ENCODE peak calls at places on chromosomes 5 and 9, in five cellular contexts. One of them, this sample, is unnamed.

GRCh38 chr5:73596705-73597328 is 29.2 kb upstream of the ARHGEF28 start:
- DNase-seq in activated naive CD4-positive, alpha-beta T cell: no peak
- DNase-seq in kidney epithelial cell: no peak
- DNase-seq in activated CD4-positive, alpha-beta T cell treated with anti-CD3 and anti-CD28 coated beads, Interleukin-2, amount 10 ng/mL, durations not matched to agents 7 days and 5 days: peak
- DNase-seq in iris pigment epithelial cell: peak
- DNase-seq in this sample: no peak

GRCh38 chr5:96809898-96810297 is 2.2 kb upstream of the ERAP1 start:
- DNase-seq in activated naive CD4-positive, alpha-beta T cell: peak
- DNase-seq in kidney epithelial cell: no peak
- DNase-seq in activated CD4-positive, alpha-beta T cell treated with anti-CD3 and anti-CD28 coated beads, Interleukin-2, amount 10 ng/mL, durations not matched to agents 7 days and 5 days: no peak
- DNase-seq in iris pigment epithelial cell: no peak
- DNase-seq in this sample: no peak

GRCh38 chr5:36135994-36136393 is 15.7 kb downstream of the LMBRD2 start:
- DNase-seq in activated naive CD4-positive, alpha-beta T cell: no peak
- DNase-seq in kidney epithelial cell: no peak
- DNase-seq in activated CD4-positive, alpha-beta T cell treated with anti-CD3 and anti-CD28 coated beads, Interleukin-2, amount 10 ng/mL, durations not matched to agents 7 days and 5 days: no peak
- DNase-seq in iris pigment epithelial cell: no peak
- DNase-seq in this sample: no peak

GRCh38 chr5:35458824-35459207 is 158.8 kb upstream of the SPEF2 start:
- DNase-seq in activated naive CD4-positive, alpha-beta T cell: no peak
- DNase-seq in kidney epithelial cell: no peak
- DNase-seq in activated CD4-positive, alpha-beta T cell treated with anti-CD3 and anti-CD28 coated beads, Interleukin-2, amount 10 ng/mL, durations not matched to agents 7 days and 5 days: no peak
- DNase-seq in iris pigment epithelial cell: no peak
- DNase-seq in this sample: peak

GRCh38 chr5:179300834-179301233 is 44.4 kb downstream of the ADAMTS2 start:
- DNase-seq in activated naive CD4-positive, alpha-beta T cell: no peak
- DNase-seq in kidney epithelial cell: no peak
- DNase-seq in activated CD4-positive, alpha-beta T cell treated with anti-CD3 and anti-CD28 coated beads, Interleukin-2, amount 10 ng/mL, durations not matched to agents 7 days and 5 days: no peak
- DNase-seq in iris pigment epithelial cell: no peak
- DNase-seq in this sample: no peak

GRCh38 chr9:84652496-84653081 is 16.9 kb upstream of the NTRK2 start:
- DNase-seq in activated naive CD4-positive, alpha-beta T cell: no peak
- DNase-seq in kidney epithelial cell: no peak
- DNase-seq in activated CD4-positive, alpha-beta T cell treated with anti-CD3 and anti-CD28 coated beads, Interleukin-2, amount 10 ng/mL, durations not matched to agents 7 days and 5 days: no peak
- DNase-seq in iris pigment epithelial cell: no peak
- DNase-seq in this sample: no peak

GRCh38 chr9:126614088-126614454 is 343 bp downstream of the LMX1B start:
- DNase-seq in activated naive CD4-positive, alpha-beta T cell: no peak
- DNase-seq in kidney epithelial cell: no peak
- DNase-seq in activated CD4-positive, alpha-beta T cell treated with anti-CD3 and anti-CD28 coated beads, Interleukin-2, amount 10 ng/mL, durations not matched to agents 7 days and 5 days: no peak
- DNase-seq in iris pigment epithelial cell: no peak
- DNase-seq in this sample: no peak

GRCh38 chr9:136318111-136318768 is 9.1 kb upstream of the GPSM1 start:
- DNase-seq in activated naive CD4-positive, alpha-beta T cell: no peak
- DNase-seq in kidney epithelial cell: no peak
- DNase-seq in activated CD4-positive, alpha-beta T cell treated with anti-CD3 and anti-CD28 coated beads, Interleukin-2, amount 10 ng/mL, durations not matched to agents 7 days and 5 days: no peak
- DNase-seq in iris pigment epithelial cell: no peak
- DNase-seq in this sample: no peak

GRCh38 chr9:16178294-16178693 is 625.5 kb downstream of the CCDC171 start:
- DNase-seq in activated naive CD4-positive, alpha-beta T cell: no peak
- DNase-seq in kidney epithelial cell: no peak
- DNase-seq in activated CD4-positive, alpha-beta T cell treated with anti-CD3 and anti-CD28 coated beads, Interleukin-2, amount 10 ng/mL, durations not matched to agents 7 days and 5 days: no peak
- DNase-seq in iris pigment epithelial cell: no peak
- DNase-seq in this sample: no peak

GRCh38 chr5:1006656-1007071 is 1.9 kb upstream of the NKD2 start:
- DNase-seq in activated naive CD4-positive, alpha-beta T cell: no peak
- DNase-seq in kidney epithelial cell: no peak
- DNase-seq in activated CD4-positive, alpha-beta T cell treated with anti-CD3 and anti-CD28 coated beads, Interleukin-2, amount 10 ng/mL, durations not matched to agents 7 days and 5 days: no peak
- DNase-seq in iris pigment epithelial cell: no peak
- DNase-seq in this sample: no peak

GRCh38 chr5:154757647-154758406 is 2.6 kb downstream of the LARP1 start:
- DNase-seq in activated naive CD4-positive, alpha-beta T cell: no peak
- DNase-seq in kidney epithelial cell: no peak
- DNase-seq in activated CD4-positive, alpha-beta T cell treated with anti-CD3 and anti-CD28 coated beads, Interleukin-2, amount 10 ng/mL, durations not matched to agents 7 days and 5 days: peak
- DNase-seq in iris pigment epithelial cell: peak
- DNase-seq in this sample: no peak

GRCh38 chr5:100131161-100131560 is 404.0 kb upstream of the FAM174A start:
- DNase-seq in activated naive CD4-positive, alpha-beta T cell: no peak
- DNase-seq in kidney epithelial cell: peak
- DNase-seq in activated CD4-positive, alpha-beta T cell treated with anti-CD3 and anti-CD28 coated beads, Interleukin-2, amount 10 ng/mL, durations not matched to agents 7 days and 5 days: no peak
- DNase-seq in iris pigment epithelial cell: peak
- DNase-seq in this sample: no peak

GRCh38 chr9:131500939-131501541 is 1.7 kb upstream of the POMT1 start:
- DNase-seq in activated naive CD4-positive, alpha-beta T cell: no peak
- DNase-seq in kidney epithelial cell: peak
- DNase-seq in activated CD4-positive, alpha-beta T cell treated with anti-CD3 and anti-CD28 coated beads, Interleukin-2, amount 10 ng/mL, durations not matched to agents 7 days and 5 days: peak
- DNase-seq in iris pigment epithelial cell: peak
- DNase-seq in this sample: no peak

GRCh38 chr9:100170085-100170484 is 71.0 kb downstream of the INVS start:
- DNase-seq in activated naive CD4-positive, alpha-beta T cell: no peak
- DNase-seq in kidney epithelial cell: no peak
- DNase-seq in activated CD4-positive, alpha-beta T cell treated with anti-CD3 and anti-CD28 coated beads, Interleukin-2, amount 10 ng/mL, durations not matched to agents 7 days and 5 days: no peak
- DNase-seq in iris pigment epithelial cell: peak
- DNase-seq in this sample: no peak